ENCODE peak calls at places on chromosomes 4 and X, in nine cellular contexts. One of them, this sample, is unnamed.

GRCh38 chrX:45497290-45497689 is 296.6 kb upstream of the DIPK2B start:
- DNase-seq in fibroblast of mammary gland: peak; percentile 51
- DNase-seq in sigmoid colon: no peak
- DNase-seq in AG09309: no peak
- DNase-seq in spleen: no peak
- DNase-seq in GM12878: no peak
- DNase-seq in HepG2: no peak
- DNase-seq in body of pancreas: no peak
- DNase-seq in GM13977: no peak
- DNase-seq in this sample: no peak

GRCh38 chr4:19119904-19120303 is 1098.3 kb upstream of the LCORL start:
- DNase-seq in HepG2: no peak
- DNase-seq in AG09309: no peak
- DNase-seq in spleen: no peak
- DNase-seq in GM12878: no peak
- DNase-seq in body of pancreas: no peak
- DNase-seq in GM13977: no peak
- DNase-seq in sigmoid colon: no peak
- DNase-seq in fibroblast of mammary gland: no peak
- DNase-seq in this sample: no peak

GRCh38 chr4:183912585-183912984 is 7.5 kb downstream of the STOX2 start:
- DNase-seq in spleen: no peak
- DNase-seq in GM13977: no peak
- DNase-seq in sigmoid colon: no peak
- DNase-seq in HepG2: no peak
- DNase-seq in body of pancreas: no peak
- DNase-seq in GM12878: no peak
- DNase-seq in fibroblast of mammary gland: peak; percentile 57
- DNase-seq in AG09309: no peak
- DNase-seq in this sample: no peak

GRCh38 chr4:16007471-16008095 is 44.6 kb upstream of the FGFBP2 start:
- DNase-seq in GM13977: no peak
- DNase-seq in body of pancreas: no peak
- DNase-seq in AG09309: no peak
- DNase-seq in GM12878: no peak
- DNase-seq in fibroblast of mammary gland: no peak
- DNase-seq in spleen: no peak
- DNase-seq in sigmoid colon: no peak
- DNase-seq in HepG2: no peak
- DNase-seq in this sample: no peak

GRCh38 chr4:78369691-78370090 is 181.9 kb upstream of the ANXA3 start:
- DNase-seq in fibroblast of mammary gland: peak; percentile 38
- DNase-seq in GM13977: no peak
- DNase-seq in GM12878: no peak
- DNase-seq in HepG2: no peak
- DNase-seq in spleen: no peak
- DNase-seq in body of pancreas: peak; percentile 17
- DNase-seq in AG09309: no peak
- DNase-seq in sigmoid colon: no peak
- DNase-seq in this sample: no peak

GRCh38 chrX:103741879-103742278 is 31.2 kb downstream of the TMEM31 start:
- DNase-seq in sigmoid colon: no peak
- DNase-seq in GM12878: no peak
- DNase-seq in AG09309: no peak
- DNase-seq in body of pancreas: no peak
- DNase-seq in fibroblast of mammary gland: no peak
- DNase-seq in GM13977: no peak
- DNase-seq in HepG2: no peak
- DNase-seq in spleen: no peak
- DNase-seq in this sample: no peak

GRCh38 chr4:138540056-138540800 is 298.1 kb upstream of the SLC7A11 start:
- DNase-seq in HepG2: no peak
- DNase-seq in body of pancreas: no peak
- DNase-seq in spleen: no peak
- DNase-seq in GM12878: no peak
- DNase-seq in fibroblast of mammary gland: peak; percentile 24
- DNase-seq in sigmoid colon: no peak
- DNase-seq in GM13977: no peak
- DNase-seq in AG09309: peak; percentile 35
- DNase-seq in this sample: no peak

GRCh38 chr4:124915073-124915472 is 202.5 kb upstream of the ANKRD50 start:
- DNase-seq in sigmoid colon: no peak
- DNase-seq in spleen: no peak
- DNase-seq in HepG2: no peak
- DNase-seq in AG09309: no peak
- DNase-seq in fibroblast of mammary gland: no peak
- DNase-seq in GM13977: no peak
- DNase-seq in body of pancreas: no peak
- DNase-seq in GM12878: no peak
- DNase-seq in this sample: no peak

GRCh38 chrX:33416273-33416805 is 205.0 kb upstream of the DMD start:
- DNase-seq in AG09309: no peak
- DNase-seq in HepG2: no peak
- DNase-seq in spleen: no peak
- DNase-seq in fibroblast of mammary gland: no peak
- DNase-seq in sigmoid colon: no peak
- DNase-seq in GM13977: no peak
- DNase-seq in GM12878: no peak
- DNase-seq in body of pancreas: no peak
- DNase-seq in this sample: no peak

GRCh38 chrX:71867680-71868079 is 43.0 kb upstream of the NHSL2 start:
- DNase-seq in body of pancreas: no peak
- DNase-seq in spleen: no peak
- DNase-seq in AG09309: no peak
- DNase-seq in GM12878: no peak
- DNase-seq in sigmoid colon: no peak
- DNase-seq in GM13977: peak; percentile 7
- DNase-seq in fibroblast of mammary gland: no peak
- DNase-seq in HepG2: no peak
- DNase-seq in this sample: no peak

GRCh38 chr4:127141857-127142256 is 490.9 kb upstream of the INTU start:
- DNase-seq in sigmoid colon: no peak
- DNase-seq in GM13977: no peak
- DNase-seq in GM12878: no peak
- DNase-seq in AG09309: peak; percentile 37
- DNase-seq in body of pancreas: no peak
- DNase-seq in fibroblast of mammary gland: peak; percentile 95
- DNase-seq in HepG2: no peak
- DNase-seq in spleen: no peak
- DNase-seq in this sample: no peak

GRCh38 chr4:68175562-68176155 is 46.0 kb upstream of the TMPRSS11F start:
- DNase-seq in body of pancreas: peak; percentile 38
- DNase-seq in sigmoid colon: no peak
- DNase-seq in AG09309: peak; percentile 20
- DNase-seq in HepG2: peak; percentile 44
- DNase-seq in GM13977: peak; percentile 61
- DNase-seq in spleen: no peak
- DNase-seq in fibroblast of mammary gland: peak; percentile 64
- DNase-seq in GM12878: peak; percentile 20
- DNase-seq in this sample: peak; percentile 64

GRCh38 chrX:22314692-22315091 is 42.0 kb downstream of the CBLL2 start:
- DNase-seq in spleen: no peak
- DNase-seq in body of pancreas: no peak
- DNase-seq in fibroblast of mammary gland: peak; percentile 16
- DNase-seq in GM12878: no peak
- DNase-seq in sigmoid colon: no peak
- DNase-seq in GM13977: no peak
- DNase-seq in AG09309: no peak
- DNase-seq in HepG2: no peak
- DNase-seq in this sample: no peak

GRCh38 chr4:109861941-109862340 is 14.0 kb downstream of the LRIT3 start:
- DNase-seq in AG09309: no peak
- DNase-seq in sigmoid colon: no peak
- DNase-seq in body of pancreas: no peak
- DNase-seq in fibroblast of mammary gland: no peak
- DNase-seq in GM13977: no peak
- DNase-seq in HepG2: no peak
- DNase-seq in GM12878: no peak
- DNase-seq in spleen: no peak
- DNase-seq in this sample: no peak

GRCh38 chr4:87057835-87058234 is 123.0 kb downstream of the AFF1 start:
- DNase-seq in sigmoid colon: no peak
- DNase-seq in GM12878: no peak
- DNase-seq in GM13977: no peak
- DNase-seq in HepG2: no peak
- DNase-seq in spleen: no peak
- DNase-seq in AG09309: no peak
- DNase-seq in fibroblast of mammary gland: peak; percentile 47
- DNase-seq in body of pancreas: no peak
- DNase-seq in this sample: no peak

GRCh38 chr4:81870275-81870674 is 398.6 kb upstream of the RASGEF1B start:
- DNase-seq in body of pancreas: no peak
- DNase-seq in HepG2: no peak
- DNase-seq in fibroblast of mammary gland: no peak
- DNase-seq in GM13977: no peak
- DNase-seq in GM12878: no peak
- DNase-seq in spleen: no peak
- DNase-seq in sigmoid colon: no peak
- DNase-seq in AG09309: no peak
- DNase-seq in this sample: no peak
- TF ChIP-seq CTCF in body of pancreas: no peak
- TF ChIP-seq CTCF in HepG2: no peak
- TF ChIP-seq CTCF in fibroblast of mammary gland: no peak
- TF ChIP-seq CTCF in GM13977: no peak
- TF ChIP-seq CTCF in GM12878: no peak
- TF ChIP-seq CTCF in spleen: no peak
- TF ChIP-seq CTCF in sigmoid colon: no peak
- TF ChIP-seq CTCF in AG09309: no peak
- TF ChIP-seq CTCF in this sample: no peak

DNA sequence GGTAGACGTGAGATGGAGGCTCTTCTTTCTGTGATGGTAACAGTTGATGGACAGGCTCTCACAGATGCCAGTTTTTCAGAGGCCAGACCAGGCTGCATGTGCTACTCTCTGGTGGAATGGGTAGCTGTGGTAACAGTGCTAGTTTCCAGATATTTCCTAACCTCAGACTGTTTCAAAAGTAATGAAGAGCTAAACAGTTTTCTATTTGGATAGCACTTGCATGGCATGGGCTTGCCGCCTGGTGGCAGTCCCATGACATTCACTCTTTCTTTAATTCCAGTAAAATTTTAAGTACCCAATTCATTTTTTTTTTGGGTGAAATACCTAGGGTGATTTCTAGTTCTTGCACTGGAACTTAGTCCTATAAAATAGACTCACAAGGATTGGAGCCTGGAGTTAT is 220.2 kb upstream of the MAD2L1 start:
- DNase-seq in body of pancreas: no peak
- DNase-seq in AG09309: no peak
- DNase-seq in HepG2: no peak
- DNase-seq in sigmoid colon: no peak
- DNase-seq in GM12878: no peak
- DNase-seq in GM13977: no peak
- DNase-seq in fibroblast of mammary gland: no peak
- DNase-seq in spleen: no peak
- DNase-seq in this sample: no peak
- TF ChIP-seq CTCF in body of pancreas: no peak
- TF ChIP-seq CTCF in AG09309: peak; percentile 12
- TF ChIP-seq CTCF in HepG2: no peak
- TF ChIP-seq CTCF in sigmoid colon: no peak
- TF ChIP-seq CTCF in GM12878: peak; percentile 4
- TF ChIP-seq CTCF in GM13977: no peak
- TF ChIP-seq CTCF in fibroblast of mammary gland: no peak
- TF ChIP-seq CTCF in spleen: no peak
- TF ChIP-seq CTCF in this sample: no peak

GRCh38 chrX:18664947-18665346 is 7.0 kb downstream of the RS1 start:
- DNase-seq in HepG2: no peak
- DNase-seq in sigmoid colon: no peak
- DNase-seq in GM13977: no peak
- DNase-seq in GM12878: no peak
- DNase-seq in spleen: no peak
- DNase-seq in fibroblast of mammary gland: no peak
- DNase-seq in body of pancreas: no peak
- DNase-seq in AG09309: no peak
- DNase-seq in this sample: no peak
- TF ChIP-seq CTCF in HepG2: no peak
- TF ChIP-seq CTCF in sigmoid colon: no peak
- TF ChIP-seq CTCF in GM13977: no peak
- TF ChIP-seq CTCF in GM12878: no peak
- TF ChIP-seq CTCF in spleen: no peak
- TF ChIP-seq CTCF in fibroblast of mammary gland: no peak
- TF ChIP-seq CTCF in body of pancreas: no peak
- TF ChIP-seq CTCF in AG09309: no peak
- TF ChIP-seq CTCF in this sample: no peak

GRCh38 chr4:41567186-41567585 is 29.2 kb downstream of the LIMCH1 start:
- DNase-seq in fibroblast of mammary gland: no peak
- DNase-seq in GM12878: no peak
- DNase-seq in AG09309: no peak
- DNase-seq in body of pancreas: no peak
- DNase-seq in sigmoid colon: no peak
- DNase-seq in GM13977: no peak
- DNase-seq in HepG2: no peak
- DNase-seq in spleen: no peak
- DNase-seq in this sample: no peak

GRCh38 chr4:41571422-41571821 is 33.5 kb downstream of the LIMCH1 start:
- DNase-seq in body of pancreas: no peak
- DNase-seq in fibroblast of mammary gland: no peak
- DNase-seq in HepG2: no peak
- DNase-seq in spleen: no peak
- DNase-seq in GM13977: no peak
- DNase-seq in sigmoid colon: no peak
- DNase-seq in AG09309: no peak
- DNase-seq in GM12878: no peak
- DNase-seq in this sample: no peak

GRCh38 chr4:41572414-41572986 is 34.5 kb downstream of the LIMCH1 start:
- DNase-seq in fibroblast of mammary gland: peak; percentile 2
- DNase-seq in AG09309: no peak
- DNase-seq in GM13977: no peak
- DNase-seq in body of pancreas: no peak
- DNase-seq in sigmoid colon: no peak
- DNase-seq in GM12878: no peak
- DNase-seq in spleen: no peak
- DNase-seq in HepG2: no peak
- DNase-seq in this sample: no peak

GRCh38 chr4:41573458-41574129 is 35.6 kb downstream of the LIMCH1 start:
- DNase-seq in AG09309: peak; percentile 77
- DNase-seq in sigmoid colon: no peak
- DNase-seq in HepG2: no peak
- DNase-seq in fibroblast of mammary gland: peak; percentile 5
- DNase-seq in GM13977: no peak
- DNase-seq in spleen: no peak
- DNase-seq in GM12878: no peak
- DNase-seq in body of pancreas: no peak
- DNase-seq in this sample: no peak

GRCh38 chr4:41569957-41570356 is 32.0 kb downstream of the LIMCH1 start:
- DNase-seq in spleen: no peak
- DNase-seq in sigmoid colon: no peak
- DNase-seq in GM12878: no peak
- DNase-seq in fibroblast of mammary gland: no peak
- DNase-seq in body of pancreas: peak; percentile 5
- DNase-seq in AG09309: no peak
- DNase-seq in GM13977: no peak
- DNase-seq in HepG2: no peak
- DNase-seq in this sample: no peak
- TF ChIP-seq CTCF in spleen: no peak
- TF ChIP-seq CTCF in sigmoid colon: no peak
- TF ChIP-seq CTCF in GM12878: no peak
- TF ChIP-seq CTCF in fibroblast of mammary gland: no peak
- TF ChIP-seq CTCF in body of pancreas: no peak
- TF ChIP-seq CTCF in AG09309: no peak
- TF ChIP-seq CTCF in GM13977: no peak
- TF ChIP-seq CTCF in HepG2: no peak
- TF ChIP-seq CTCF in this sample: no peak

This sample was measured in activated CD8-positive, alpha-beta T cell treated with anti-CD3 and anti-CD28 coated beads for 36 hours.